ENCODE peak calls at places on chromosomes 7 and 10, in six cellular contexts. D is endothelial cell of umbilical vein; U is left ventricle myocardium inferior; W is heart left ventricle; P is CD8-positive, alpha-beta memory T cell; Q is aorta. X is an unnamed sample. For H3K9me3, the result is how much of the 10 kb centered on the place peaks cover.

GRCh38 chr10:35367991-35368390 is 31.7 kb downstream of the CCNY start:
- DNase-seq in D (no peak), U (no peak), W (no peak), P (no peak), Q (no peak), X (no peak)

GRCh38 chr7:151361193-151361959 is 19.8 kb downstream of the NUB1 start:
- DNase-seq in D (no peak), U (no peak), W (no peak), P (no peak), Q (no peak), X (no peak)

GRCh38 chr10:96512997-96513685 is 585 bp downstream of the TLL2 start:
- DNase-seq in D (peak), U (peak), W (no peak), P (peak), Q (no peak), X (peak)

GRCh38 chr7:39001595-39001994 is 23.9 kb downstream of the POU6F2 start:
- DNase-seq in D (no peak), U (no peak), W (no peak), P (no peak), Q (no peak), X (no peak)

GRCh38 chr7:20197837-20198236 is 19.3 kb downstream of the MACC1 start:
- DNase-seq in D (no peak), U (no peak), W (no peak), P (no peak), Q (no peak), X (no peak)

GRCh38 chr7:103989785-103990775 is 622 bp upstream of the RELN start:
- DNase-seq in D (peak), U (no peak), W (no peak), P (no peak), Q (no peak), X (no peak)

GRCh38 chr10:6088721-6089333 is at the start of gene RBM17:
- DNase-seq in D (peak), U (peak), W (peak), P (peak), Q (peak), X (peak)

GRCh38 chr7:156374335-156374734 is 266.2 kb upstream of the RNF32 start:
- DNase-seq in D (no peak), U (no peak), W (no peak), P (no peak), Q (no peak), X (no peak)

GRCh38 chr10:45418859-45419672 is 45.0 kb downstream of the ALOX5 start:
- DNase-seq in D (peak), U (peak), W (peak), P (peak), Q (peak), X (no peak)

GRCh38 chr7:93310346-93310745 is 78.2 kb downstream of the VPS50 start:
- DNase-seq in D (peak), U (no peak), W (no peak), P (no peak), Q (no peak), X (no peak)

GRCh38 chr10:23611308-23611631 is 172.4 kb downstream of the OTUD1 start:
- DNase-seq in D (no peak), U (no peak), W (no peak), P (no peak), Q (no peak), X (no peak)

GRCh38 chr7:47707596-47707995 is 125.7 kb upstream of the TNS3 start:
- DNase-seq in D (no peak), U (no peak), W (no peak), P (no peak), Q (no peak), X (no peak)

GRCh38 chr10:5532231-5532605 is 7.5 kb downstream of the CALML3 start:
- DNase-seq in D (no peak), U (no peak), W (no peak), P (no peak), Q (peak), X (no peak)

GRCh38 chr10:68619595-68619994 is 59.5 kb downstream of the TET1 start:
- DNase-seq in D (no peak), U (no peak), W (no peak), P (no peak), Q (no peak), X (no peak)

GRCh38 chr10:120457431-120458172 is 575 bp downstream of the PLPP4 start:
- DNase-seq in D (no peak), U (no peak), W (no peak), P (no peak), Q (no peak), X (no peak)

GRCh38 chr7:5549096-5549896 is 125.7 kb upstream of the TNRC18 start:
- DNase-seq in D (peak), U (peak), W (peak), P (no peak), Q (peak), X (no peak)

GRCh38 chr10:132788180-132788830 is 2.4 kb upstream of the NKX6-2 start:
- DNase-seq in D (no peak), U (no peak), W (no peak), P (no peak), Q (no peak), X (no peak)

GRCh38 chr7:4131043-4131442 is 551.1 kb upstream of the FOXK1 start:
- DNase-seq in D (no peak), U (no peak), W (no peak), P (no peak), Q (no peak), X (no peak)

GRCh38 chr10:79072994-79073654 is 4.4 kb downstream of the ZMIZ1 start:
- DNase-seq in D (no peak), U (no peak), W (no peak), P (no peak), Q (no peak), X (no peak)

GRCh38 chr7:2445047-2445446 is 31.2 kb downstream of the GRIFIN start:
- DNase-seq in D (no peak), U (no peak), W (no peak), P (no peak), Q (no peak), X (no peak)

GRCh38 chr7:45663167-45663921 is 89.2 kb downstream of the ADCY1 start:
- DNase-seq in D (no peak), U (peak), W (no peak), P (no peak), Q (no peak), X (no peak)

GRCh38 chr10:86290933-86291615 is 75.5 kb downstream of the GRID1 start:
- DNase-seq in D (no peak), U (no peak), W (no peak), P (no peak), Q (no peak), X (no peak)

GRCh38 chr7:50369408-50370026 is 65.0 kb downstream of the IKZF1 start:
- DNase-seq in D (peak), U (no peak), W (no peak), P (peak), Q (no peak), X (peak)

GRCh38 chr10:21894648-21895342 is 108.7 kb downstream of the DNAJC1 start:
- DNase-seq in D (no peak), U (no peak), W (no peak), P (no peak), Q (no peak), X (no peak)

GRCh38 chr7:28419717-28420116 is 7.4 kb downstream of the CREB5 start:
- DNase-seq in D (no peak), U (no peak), W (no peak), P (no peak), Q (no peak), X (no peak)

GRCh38 chr7:102916426-102916825 is 3.6 kb downstream of the LRRC17 start:
- DNase-seq in D (peak), U (no peak), W (no peak), P (no peak), Q (no peak), X (no peak)

GRCh38 chr7:105618016-105618296 is 36.7 kb upstream of the EFCAB10 start:
- DNase-seq in D (no peak), U (no peak), W (no peak), P (no peak), Q (peak), X (no peak)

GRCh38 chr7:118863961-118864360 is 639.5 kb downstream of the ANKRD7 start:
- DNase-seq in D (no peak), U (no peak), W (no peak), P (no peak), Q (no peak), X (no peak)

GRCh38 chr10:97138174-97138573 is 47.6 kb downstream of the SLIT1 start:
- DNase-seq in D (no peak), U (no peak), W (no peak), P (no peak), Q (peak), X (no peak)

GRCh38 chr7:13742719-13743640 is 246.5 kb downstream of the ETV1 start:
- DNase-seq in D (peak), U (no peak), W (peak), P (no peak), Q (no peak), X (no peak)

GRCh38 chr10:24513155-24513554 is 210.5 kb downstream of the ARHGAP21 start:
- DNase-seq in D (no peak), U (no peak), W (no peak), P (no peak), Q (no peak), X (no peak)

GRCh38 chr10:5509691-5510090 is 10.3 kb upstream of the CALML5 start:
- DNase-seq in D (no peak), U (no peak), W (no peak), P (no peak), Q (peak), X (no peak)

GRCh38 chr7:100974021-100974420 is 4.7 kb downstream of the MUC12 start:
- DNase-seq in D (no peak), U (no peak), W (no peak), P (no peak), Q (no peak), X (no peak)

GRCh38 chr10:48598243-48598935 is 6.5 kb downstream of the ARHGAP22 start:
- DNase-seq in D (no peak), U (no peak), W (no peak), P (no peak), Q (peak), X (no peak)

GRCh38 chr7:128197989-128198580 is 43.0 kb upstream of the LEP start:
- DNase-seq in D (no peak), U (no peak), W (no peak), P (no peak), Q (peak), X (no peak)

GRCh38 chr7:15915694-15916093 is 229.2 kb upstream of the MEOX2 start:
- DNase-seq in D (no peak), U (no peak), W (no peak), P (no peak), Q (no peak), X (no peak)

GRCh38 chr7:64999165-65000004 is 7.1 kb downstream of the ERV3-1 start:
- DNase-seq in D (peak), U (no peak), W (no peak), P (no peak), Q (no peak), X (no peak)

GRCh38 chr10:77574436-77574835 is 63.2 kb downstream of the KCNMA1 start:
- DNase-seq in D (no peak), U (no peak), W (no peak), P (no peak), Q (no peak), X (no peak)

GRCh38 chr7:138987686-138988085 is 6.5 kb upstream of the KIAA1549 start:
- DNase-seq in D (no peak), U (no peak), W (no peak), P (no peak), Q (no peak), X (no peak)

GRCh38 chr7:138992052-138992531 is 10.9 kb upstream of the KIAA1549 start:
- DNase-seq in D (no peak), U (no peak), W (no peak), P (no peak), Q (no peak), X (no peak)
- H3K9me3 ChIP-seq in D (under half), U (under half), W (under half), P (under half), Q (under half), X (under half)

DNA sequence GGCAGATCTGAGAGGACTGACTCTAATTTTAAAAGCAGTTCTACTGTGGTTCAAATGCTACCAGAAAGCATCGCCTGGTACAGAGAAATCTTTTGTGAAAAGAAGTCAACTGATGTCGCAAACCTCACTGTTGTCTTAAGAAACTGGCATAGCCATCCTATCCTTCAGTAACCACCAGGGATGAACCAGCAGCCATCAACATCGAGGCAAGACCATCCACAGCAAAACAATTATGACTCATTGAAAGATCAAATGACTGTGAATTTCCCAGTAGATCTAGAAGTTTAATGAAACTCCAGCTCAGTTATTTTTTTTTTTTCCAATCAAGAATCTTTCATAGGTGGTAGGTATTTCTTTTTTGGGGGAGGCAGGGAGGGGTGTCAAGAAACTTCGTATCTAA is 20.6 kb downstream of the BRAF start:
- DNase-seq in D (no peak), U (no peak), W (no peak), P (no peak), Q (no peak), X (no peak)
- H3K9me3 ChIP-seq in D (under half), U (under half), W (under half), P (under half), Q (under half), X (under half)

DNA sequence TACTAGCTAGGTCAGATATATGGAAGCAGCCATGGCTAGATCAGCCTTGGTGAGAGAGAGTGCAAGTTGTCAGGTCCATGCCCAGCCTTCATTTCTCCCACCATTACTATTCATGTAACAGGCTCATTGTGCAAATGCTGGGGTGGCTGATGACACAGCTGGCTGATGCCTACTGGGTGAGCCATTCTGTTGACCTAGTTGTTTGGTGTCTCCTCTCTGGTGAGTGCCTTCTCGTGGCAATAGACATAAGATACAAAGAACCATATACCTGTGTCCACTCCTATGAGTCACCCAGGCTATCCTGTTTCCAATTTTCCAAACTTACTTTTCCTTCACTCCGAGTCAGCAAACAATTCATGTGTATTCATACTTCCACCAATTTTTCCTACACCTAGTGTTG is 46.0 kb downstream of the ZNF25 start:
- DNase-seq in D (no peak), U (no peak), W (no peak), P (no peak), Q (no peak), X (no peak)
- H3K9me3 ChIP-seq in D (under half), U (under half), W (under half), P (under half), Q (under half), X (under half)

GRCh38 chr10:17286562-17287089 is 58.6 kb downstream of the VIM start:
- DNase-seq in D (no peak), U (no peak), W (no peak), P (no peak), Q (no peak), X (no peak)

GRCh38 chr10:17282311-17282710 is 54.3 kb downstream of the VIM start:
- DNase-seq in D (no peak), U (no peak), W (no peak), P (no peak), Q (no peak), X (no peak)

GRCh38 chr10:17290226-17290625 is 62.2 kb downstream of the VIM start:
- DNase-seq in D (peak), U (no peak), W (no peak), P (no peak), Q (no peak), X (no peak)

GRCh38 chr10:17289763-17290162 is 61.7 kb downstream of the VIM start:
- DNase-seq in D (no peak), U (no peak), W (no peak), P (no peak), Q (no peak), X (no peak)

DNA sequence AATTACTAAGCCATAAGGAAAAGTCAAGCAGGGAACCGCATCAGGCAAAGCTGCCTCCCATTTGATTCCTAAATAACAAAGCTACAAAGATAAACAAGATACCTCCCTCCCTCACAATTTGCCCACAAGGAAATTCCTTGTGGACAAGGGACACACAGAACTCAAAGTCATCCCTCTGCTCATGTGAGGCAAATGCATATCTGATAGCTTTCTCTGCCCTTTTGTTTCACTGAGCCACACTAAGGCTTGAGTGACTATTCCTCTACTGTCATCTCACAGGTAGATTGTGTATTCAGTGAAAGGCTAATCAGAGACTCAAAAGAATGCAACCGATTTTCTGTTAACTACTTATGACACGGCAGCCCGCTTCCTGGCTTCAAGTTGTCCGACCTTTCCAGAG is 59.1 kb downstream of the VIM start:
- DNase-seq in D (no peak), U (no peak), W (no peak), P (no peak), Q (no peak), X (no peak)
- H3K9me3 ChIP-seq in D (under half), U (under half), W (under half), P (under half), Q (under half), X (under half)

X was measured in T-helper 17 cell.